ENCODE peak calls at places on chromosomes 16 and 17, in seven cellular contexts. R is H1, M is mesendoderm, N is H9, E is mesenchymal stem cell, T is neuronal stem cell, U is trophoblast cell. V is an unnamed sample.

GRCh38 chr16:66525396-66526180 is 24.3 kb downstream of the TK2 start:
- DNase-seq in R (no peak), M (no peak), N (no peak), E (peak; percentile 37), T (no peak), U (peak; percentile 92), V (no peak)

GRCh38 chr16:88965826-88966480 is 11.1 kb downstream of the CBFA2T3 start:
- DNase-seq in R (no peak), M (no peak), N (no peak), E (no peak), T (no peak), U (no peak), V (no peak)

GRCh38 chr17:76558210-76559095 is 18.6 kb downstream of the PRCD start:
- DNase-seq in R (no peak), M (peak; percentile 42), N (no peak), E (peak; percentile 48), T (no peak), U (no peak), V (peak; percentile 20)

GRCh38 chr16:11498683-11499082 is 88.0 kb downstream of the LITAF start:
- DNase-seq in R (no peak), M (no peak), N (no peak), E (no peak), T (no peak), U (no peak), V (no peak)

GRCh38 chr16:52545544-52546262 is 1.2 kb downstream of the TOX3 start:
- DNase-seq in R (peak; percentile 51), M (peak; percentile 67), N (no peak), E (no peak), T (no peak), U (no peak), V (no peak)

GRCh38 chr17:75848523-75849303 is 4.5 kb upstream of the UNC13D start:
- DNase-seq in R (peak; percentile 98), M (peak; percentile 83), N (peak; percentile 90), E (peak; percentile 40), T (peak; percentile 62), U (peak; percentile 64), V (peak; percentile 32)

GRCh38 chr17:83189013-83189672 is 109.7 kb downstream of the METRNL start:
- DNase-seq in R (peak; percentile 10), M (no peak), N (no peak), E (no peak), T (no peak), U (no peak), V (no peak)

GRCh38 chr16:55411231-55411630 is 67.8 kb upstream of the MMP2 start:
- DNase-seq in R (no peak), M (no peak), N (no peak), E (no peak), T (no peak), U (no peak), V (peak; percentile 5)

GRCh38 chr17:7742729-7743128 is 25.2 kb downstream of the DNAH2 start:
- DNase-seq in R (no peak), M (no peak), N (no peak), E (no peak), T (no peak), U (no peak), V (no peak)

GRCh38 chr16:1705688-1706385 is at the start of gene MAPK8IP3:
- DNase-seq in R (peak; percentile 99), M (peak; percentile 94), N (peak; percentile 92), E (peak; percentile 86), T (peak; percentile 97), U (peak; percentile 89), V (peak; percentile 82)

GRCh38 chr16:9042943-9043680 is 48.3 kb upstream of the HAPSTR1 start:
- DNase-seq in R (no peak), M (no peak), N (no peak), E (peak; percentile 65), T (no peak), U (no peak), V (peak; percentile 86)

GRCh38 chr17:58121925-58122324 is 26.3 kb upstream of the OR4D1 start:
- DNase-seq in R (no peak), M (peak; percentile 75), N (peak; percentile 53), E (peak; percentile 20), T (no peak), U (no peak), V (peak; percentile 22)

GRCh38 chr16:72787130-72787518 is 260.8 kb downstream of the ZFHX3 start:
- DNase-seq in R (peak; percentile 50), M (no peak), N (no peak), E (no peak), T (no peak), U (no peak), V (no peak)

GRCh38 chr17:9644910-9645751 is at the start of gene USP43:
- DNase-seq in R (peak; percentile 83), M (peak; percentile 81), N (peak; percentile 90), E (peak; percentile 50), T (peak; percentile 8), U (peak; percentile 82), V (no peak)

GRCh38 chr17:78338860-78339259 is 21.0 kb downstream of the SOCS3 start:
- DNase-seq in R (no peak), M (no peak), N (no peak), E (no peak), T (no peak), U (no peak), V (no peak)

GRCh38 chr17:38508570-38508950 is 80.3 kb downstream of the ARHGAP23 start:
- DNase-seq in R (peak; percentile 65), M (peak; percentile 58), N (peak; percentile 77), E (no peak), T (no peak), U (no peak), V (no peak)

GRCh38 chr17:82236142-82236971 is 7.5 kb downstream of the SLC16A3 start:
- DNase-seq in R (peak; percentile 91), M (peak; percentile 79), N (peak; percentile 87), E (peak; percentile 64), T (peak; percentile 68), U (no peak), V (peak; percentile 47)

GRCh38 chr16:74608944-74609343 is 2.0 kb upstream of the GLG1 start:
- DNase-seq in R (no peak), M (peak; percentile 70), N (no peak), E (no peak), T (no peak), U (peak; percentile 62), V (no peak)

GRCh38 chr16:929227-929669 is 41.5 kb downstream of the LMF1 start:
- DNase-seq in R (no peak), M (no peak), N (peak; percentile 60), E (no peak), T (no peak), U (no peak), V (no peak)

GRCh38 chr17:74499992-74500391 is 31.3 kb downstream of the CD300LB start:
- DNase-seq in R (no peak), M (no peak), N (no peak), E (no peak), T (no peak), U (no peak), V (no peak)

GRCh38 chr17:40265337-40265736 is 22.3 kb upstream of the CDC6 start:
- DNase-seq in R (no peak), M (peak; percentile 29), N (no peak), E (no peak), T (no peak), U (no peak), V (no peak)

GRCh38 chr16:71927383-71927782 is 32.1 kb downstream of the IST1 start:
- DNase-seq in R (no peak), M (peak; percentile 53), N (no peak), E (peak; percentile 80), T (no peak), U (peak; percentile 32), V (peak; percentile 90)

GRCh38 chr17:17545031-17545820 is 46.3 kb downstream of the PEMT start:
- DNase-seq in R (no peak), M (no peak), N (no peak), E (no peak), T (no peak), U (no peak), V (peak; percentile 57)

GRCh38 chr17:44942456-44942855 is 5.1 kb downstream of the KIF18B start:
- DNase-seq in R (no peak), M (no peak), N (no peak), E (no peak), T (no peak), U (no peak), V (no peak)

GRCh38 chr16:57022445-57022844 is 33.1 kb downstream of the NLRC5 start:
- DNase-seq in R (no peak), M (no peak), N (no peak), E (no peak), T (no peak), U (no peak), V (no peak)

DNA sequence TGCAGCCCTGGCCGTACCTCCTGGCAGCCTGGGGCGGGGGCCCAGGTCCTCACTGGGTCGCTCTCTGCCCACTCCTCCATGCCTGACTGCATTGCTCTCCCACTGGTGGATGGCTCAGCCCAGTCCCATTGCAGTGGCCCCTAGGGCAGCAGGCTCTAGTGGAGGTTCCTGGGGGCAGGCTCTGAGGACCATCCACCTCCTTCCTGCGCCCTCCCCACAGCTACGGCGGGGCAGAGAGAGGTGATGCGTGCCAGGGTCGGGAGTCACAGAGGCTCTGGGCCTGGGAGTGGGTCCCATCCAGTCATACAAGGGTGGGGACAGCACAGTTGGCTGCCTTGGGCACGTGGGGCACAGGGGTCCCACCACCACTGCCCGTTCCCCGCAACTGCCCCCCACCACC is 44.0 kb upstream of the CLEC19A start:
- DNase-seq in R (no peak), M (no peak), N (no peak), E (no peak), T (no peak), U (no peak), V (no peak)
- H3K23ac ChIP-seq in R (no peak overlapping the region), M (no peak overlapping the region), N (no peak overlapping the region), E (no peak overlapping the region), T (peak overlapping the region; percentile 83), U (no peak overlapping the region), V (no peak overlapping the region)

GRCh38 chr16:3861808-3862451 is 18.6 kb downstream of the CREBBP start:
- DNase-seq in R (no peak), M (peak; percentile 80), N (no peak), E (peak; percentile 47), T (no peak), U (no peak), V (peak; percentile 63)
- H3K23ac ChIP-seq in R (no peak overlapping the region), M (no peak overlapping the region), N (no peak overlapping the region), E (peak overlapping the region; percentile 87), T (no peak overlapping the region), U (no peak overlapping the region), V (peak overlapping the region; percentile 75)

GRCh38 chr16:17382949-17383348 is 87.8 kb downstream of the XYLT1 start:
- DNase-seq in R (no peak), M (peak; percentile 86), N (no peak), E (no peak), T (no peak), U (no peak), V (no peak)
- H3K23ac ChIP-seq in R (no peak overlapping the region), M (no peak overlapping the region), N (no peak overlapping the region), E (no peak overlapping the region), T (no peak overlapping the region), U (no peak overlapping the region), V (no peak overlapping the region)

GRCh38 chr16:84475643-84476240 is 28.7 kb downstream of the MEAK7 start:
- DNase-seq in R (peak; percentile 31), M (peak; percentile 37), N (no peak), E (no peak), T (no peak), U (peak; percentile 80), V (peak; percentile 8)

GRCh38 chr16:84481051-84481735 is 23.3 kb downstream of the MEAK7 start:
- DNase-seq in R (peak; percentile 33), M (no peak), N (no peak), E (no peak), T (no peak), U (no peak), V (no peak)

GRCh38 chr16:84479716-84480450 is 24.6 kb downstream of the MEAK7 start:
- DNase-seq in R (no peak), M (no peak), N (no peak), E (no peak), T (no peak), U (no peak), V (no peak)

GRCh38 chr16:84478172-84478948 is 26.1 kb downstream of the MEAK7 start:
- DNase-seq in R (peak; percentile 26), M (no peak), N (no peak), E (peak; percentile 86), T (no peak), U (no peak), V (peak; percentile 88)

GRCh38 chr16:84477661-84478060 is 26.8 kb downstream of the MEAK7 start:
- DNase-seq in R (peak; percentile 10), M (no peak), N (no peak), E (no peak), T (no peak), U (no peak), V (no peak)
- H3K23ac ChIP-seq in R (no peak overlapping the region), M (no peak overlapping the region), N (no peak overlapping the region), E (no peak overlapping the region), T (no peak overlapping the region), U (no peak overlapping the region), V (no peak overlapping the region)